ENCODE peak calls at places on chromosomes 1 and 21, in seven cellular contexts. V, J, R, D, Z, Q and P are unnamed samples. For H3K27me3, the result is how much of the 10 kb centered on the place peaks cover.

GRCh38 chr1:78229344-78229743 is 183.6 kb downstream of the GIPC2 start:
- DNase-seq in Q (no peak), Z (no peak), D (peak), J (no peak), R (no peak), V (peak), P (peak)

GRCh38 chr1:226649780-226650179 is 89.3 kb downstream of the ITPKB start:
- DNase-seq in D (no peak), V (no peak), J (peak), Q (no peak), Z (no peak), R (no peak), P (no peak)

GRCh38 chr21:21682172-21682571 is 684.0 kb downstream of the NCAM2 start:
- DNase-seq in J (no peak), Z (no peak), R (no peak), Q (no peak), V (no peak), D (no peak), P (peak)

GRCh38 chr1:174999926-175000696 is at the start of gene CACYBP:
- DNase-seq in Z (peak), R (peak), V (peak), J (no peak), Q (peak), D (no peak), P (no peak)

GRCh38 chr1:54547601-54548388 is at the start of gene ACOT11:
- DNase-seq in D (no peak), J (peak), Z (peak), V (peak), Q (no peak), R (peak), P (no peak)

GRCh38 chr21:26005464-26005863 is 165.1 kb downstream of the APP start:
- DNase-seq in R (no peak), V (no peak), Q (peak), J (no peak), Z (no peak), D (no peak), P (no peak)

GRCh38 chr1:214864896-214865688 is 217.4 kb upstream of the KCNK2 start:
- DNase-seq in V (no peak), Z (no peak), D (peak), J (no peak), Q (no peak), R (no peak), P (no peak)

GRCh38 chr1:19877821-19878636 is 4.2 kb upstream of the OTUD3 start:
- DNase-seq in Z (peak), R (peak), Q (no peak), J (no peak), D (no peak), V (no peak), P (no peak)

GRCh38 chr1:53195211-53195909 is 1.3 kb upstream of the CPT2 start:
- DNase-seq in Z (no peak), J (no peak), D (no peak), Q (no peak), R (peak), V (no peak), P (no peak)

GRCh38 chr1:53196485-53197271 is at the start of gene CPT2:
- DNase-seq in R (peak), D (peak), V (peak), Z (peak), Q (peak), J (peak), P (peak)

GRCh38 chr1:53197301-53198205 is 929 bp downstream of the CPT2 start:
- DNase-seq in R (no peak), Z (no peak), J (no peak), D (no peak), V (no peak), Q (no peak), P (no peak)

GRCh38 chr1:53195913-53196484 is 625 bp upstream of the CPT2 start:
- DNase-seq in J (no peak), V (no peak), D (peak), Z (no peak), R (peak), Q (no peak), P (no peak)

GRCh38 chr1:53198241-53198651 is 1.6 kb downstream of the CPT2 start:
- DNase-seq in V (no peak), Z (no peak), J (no peak), Q (no peak), D (no peak), R (no peak), P (no peak)
- H3K4me3 ChIP-seq in V (no peak), Z (no peak), J (peak), Q (no peak), D (peak), R (no peak), P (peak)

GRCh38 chr1:228238461-228238860 is 30.6 kb downstream of the OBSCN start:
- DNase-seq in V (no peak), Q (no peak), D (no peak), Z (no peak), J (no peak), R (no peak), P (no peak)

GRCh38 chr1:228236744-228237143 is 28.9 kb downstream of the OBSCN start:
- DNase-seq in J (no peak), Z (peak), R (no peak), D (no peak), V (peak), Q (no peak), P (no peak)

GRCh38 chr1:228241259-228241658 is 33.4 kb downstream of the OBSCN start:
- DNase-seq in J (no peak), V (peak), Q (no peak), D (no peak), R (no peak), Z (no peak), P (no peak)

GRCh38 chr1:228240411-228241240 is 32.8 kb downstream of the OBSCN start:
- DNase-seq in Q (no peak), Z (no peak), D (peak), R (no peak), J (no peak), V (no peak), P (no peak)

GRCh38 chr1:228238007-228238406 is 30.2 kb downstream of the OBSCN start:
- DNase-seq in Q (no peak), Z (no peak), R (no peak), J (no peak), V (no peak), D (no peak), P (no peak)
- TF ChIP-seq CTCF in Q (no peak), Z (no peak), R (no peak), J (no peak), V (no peak), D (no peak), P (no peak)

GRCh38 chr21:36716836-36717235 is 17.9 kb downstream of the SIM2 start:
- DNase-seq in Z (no peak), D (no peak), J (no peak), Q (no peak), R (no peak), V (no peak), P (no peak)
- H3K27me3 ChIP-seq in Z (under half), D (under half), J (half or more), Q (under half), R (under half), V (under half), P (under half)

GRCh38 chr1:110783292-110783918 is 89.5 kb upstream of the CD53 start:
- DNase-seq in D (peak), V (no peak), Q (peak), R (no peak), Z (peak), J (no peak), P (no peak)

GRCh38 chr1:110785612-110786011 is 87.3 kb upstream of the CD53 start:
- DNase-seq in V (no peak), D (no peak), R (no peak), Z (no peak), J (no peak), Q (no peak), P (no peak)

GRCh38 chr1:110785055-110785454 is 87.9 kb upstream of the CD53 start:
- DNase-seq in Q (no peak), D (no peak), Z (no peak), R (no peak), J (no peak), V (no peak), P (no peak)

GRCh38 chr1:110786802-110787327 is 86.1 kb upstream of the CD53 start:
- DNase-seq in J (no peak), Z (no peak), D (no peak), Q (peak), V (no peak), R (no peak), P (no peak)

GRCh38 chr1:110787328-110788071 is 85.4 kb upstream of the CD53 start:
- DNase-seq in R (no peak), V (no peak), Q (peak), J (no peak), Z (no peak), D (no peak), P (no peak)
- H3K4me3 ChIP-seq in R (no peak), V (no peak), Q (peak), J (no peak), Z (no peak), D (no peak), P (no peak)

GRCh38 chr1:116679091-116679827 is 11.7 kb upstream of the IGSF3 start:
- DNase-seq in Q (no peak), R (no peak), D (no peak), J (no peak), Z (no peak), V (no peak), P (no peak)
- TF ChIP-seq CTCF in Q (no peak), R (no peak), D (no peak), J (no peak), Z (no peak), V (no peak), P (no peak)

GRCh38 chr1:37764888-37765441 is at the start of gene EPHA10:
- DNase-seq in D (no peak), V (no peak), J (no peak), Q (no peak), R (no peak), Z (no peak), P (no peak)

GRCh38 chr1:37761416-37762095 is 3.4 kb downstream of the EPHA10 start:
- DNase-seq in R (no peak), J (no peak), Z (no peak), D (no peak), Q (no peak), V (no peak), P (no peak)

GRCh38 chr1:37763791-37764741 is 854 bp downstream of the EPHA10 start:
- DNase-seq in Q (peak), V (no peak), Z (peak), J (no peak), D (no peak), R (no peak), P (no peak)

GRCh38 chr1:37759451-37759850 is 5.5 kb downstream of the EPHA10 start:
- DNase-seq in R (no peak), Q (no peak), D (no peak), Z (no peak), J (no peak), V (no peak), P (no peak)

DNA sequence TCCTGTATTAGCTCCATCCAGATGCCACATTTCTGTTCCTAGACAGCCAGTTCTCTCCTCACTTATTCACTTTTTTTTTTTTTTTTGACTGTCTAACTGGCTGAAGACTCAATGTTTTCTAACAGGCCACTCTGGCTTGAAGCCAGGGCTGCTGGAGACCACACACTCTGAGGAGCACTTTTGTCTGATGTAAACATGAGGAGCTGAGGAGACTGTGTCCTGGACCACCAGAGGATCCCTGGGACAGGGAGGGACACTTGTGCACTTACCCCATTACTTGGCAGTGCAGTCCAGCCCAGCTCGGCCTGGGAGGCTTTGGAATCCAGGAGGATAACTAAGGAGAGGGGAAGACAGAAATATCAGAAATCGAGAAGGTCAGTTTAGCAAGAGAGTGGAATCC is 2.4 kb downstream of the EPHA10 start:
- DNase-seq in R (no peak), Q (no peak), Z (no peak), V (no peak), J (no peak), D (no peak), P (no peak)
- H3K27me3 ChIP-seq in R (under half), Q (half or more), Z (under half), V (half or more), J (half or more), D (half or more), P (under half)

DNA sequence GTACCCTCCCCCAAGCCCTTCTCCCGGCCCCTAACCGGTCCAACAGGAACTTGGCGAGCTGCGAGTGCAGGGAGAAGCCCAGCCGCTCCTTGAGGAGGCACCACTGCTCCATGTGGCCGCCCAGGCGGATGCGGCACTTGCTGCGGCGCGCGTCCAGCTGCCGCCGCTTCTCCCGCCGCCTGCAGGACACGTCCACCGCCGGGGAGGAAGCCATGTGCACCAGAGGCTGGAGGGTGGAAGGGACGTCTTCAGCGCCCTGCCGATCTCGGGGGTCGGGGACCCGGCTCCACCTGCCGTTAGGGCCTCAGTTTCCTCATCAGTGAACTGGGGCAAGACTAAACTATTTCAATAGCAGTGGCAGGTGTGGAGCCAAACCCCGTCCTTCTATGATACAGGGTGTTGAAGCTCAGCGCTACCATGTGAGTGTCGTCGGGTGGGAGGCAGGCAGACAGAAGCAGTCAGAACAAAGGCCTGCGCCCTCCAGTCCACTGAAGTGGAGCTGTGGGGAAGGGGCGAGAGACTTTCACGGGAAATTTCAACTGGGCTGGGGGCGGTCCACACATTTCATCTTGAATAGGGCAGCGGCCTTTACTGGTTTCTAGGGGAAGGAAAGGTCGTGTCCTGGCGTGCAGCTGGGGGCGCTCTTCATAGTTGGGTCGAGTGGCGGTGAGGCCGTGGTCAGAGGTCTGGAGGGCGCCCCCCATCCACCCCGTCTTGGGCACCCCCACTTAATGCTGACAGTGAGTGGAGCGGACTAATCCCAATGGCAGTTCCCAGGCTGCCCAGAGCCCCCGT is 592 bp downstream of the ZNF692 start:
- DNase-seq in V (peak), Q (peak), Z (peak), R (peak), D (peak), J (peak), P (no peak)
- H3K4me3 ChIP-seq in V (peak), Q (peak), Z (peak), R (peak), D (peak), J (peak), P (peak)

DNA sequence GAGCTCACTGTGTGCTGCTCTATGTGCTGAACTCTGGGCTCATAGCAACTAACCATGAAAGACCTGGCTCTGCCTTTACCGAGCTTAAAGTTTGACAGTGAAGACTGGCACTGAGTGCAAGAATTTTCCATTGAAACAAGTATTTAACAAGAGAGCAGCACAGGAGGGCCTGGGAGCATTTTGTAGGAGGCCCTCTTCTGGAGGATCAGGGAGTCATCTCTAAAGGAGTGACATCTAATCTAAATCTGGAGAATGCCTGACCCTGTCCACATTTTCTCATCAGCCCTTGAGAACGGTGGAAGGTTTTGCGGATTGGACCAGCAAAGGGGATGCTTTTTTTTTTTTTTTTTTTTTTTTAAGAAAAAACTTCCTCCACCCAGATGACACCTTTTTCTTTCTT is 150.8 kb downstream of the ROR1 start:
- DNase-seq in V (no peak), Q (peak), Z (no peak), J (no peak), R (no peak), D (no peak), P (no peak)
- TF ChIP-seq CTCF in V (no peak), Q (no peak), Z (no peak), J (no peak), R (no peak), D (no peak), P (peak)

DNA sequence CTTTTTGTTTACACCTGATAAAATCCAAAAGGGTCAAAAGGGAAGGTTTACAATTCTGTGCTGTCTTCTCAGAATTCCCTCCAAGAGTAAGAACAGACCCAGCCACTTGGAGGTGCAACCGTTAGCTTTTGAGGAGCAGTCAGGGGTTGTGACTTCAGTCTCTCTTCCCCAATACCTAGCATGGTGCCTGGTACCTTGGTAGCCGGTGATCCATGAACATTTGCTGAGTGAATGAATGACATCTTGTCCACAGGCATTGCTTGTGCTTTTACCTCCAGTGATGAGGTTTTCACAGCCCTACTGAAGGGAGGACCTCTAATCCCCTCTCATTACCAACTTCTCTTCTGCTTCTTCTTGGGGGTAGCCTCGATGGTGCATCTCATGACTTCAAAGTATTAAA is 11.7 kb downstream of the GFI1 start:
- DNase-seq in R (no peak), Z (no peak), J (no peak), Q (no peak), D (no peak), V (no peak), P (no peak)
- H3K27me3 ChIP-seq in R (under half), Z (under half), J (under half), Q (under half), D (under half), V (under half), P (under half)